ENCODE peak calls at places on chromosome 20, in seven cellular contexts. Q is IMR-90, H is neuronal stem cell, N is H9, B is H1, U is mesenchymal stem cell, W is trophoblast cell. G is an unnamed sample.

GRCh38 chr20:13029687-13030510 is 21.1 kb downstream of the SPTLC3 start:
- DNase-seq in W (peak), B (peak), Q (peak), H (no peak), U (peak), N (peak), G (peak)

GRCh38 chr20:23686046-23686750 is 2.6 kb downstream of the CST4 start:
- DNase-seq in W (no peak), N (peak), B (no peak), U (no peak), H (no peak), Q (no peak), G (no peak)

GRCh38 chr20:17594443-17594842 is 24.6 kb downstream of the DSTN start:
- DNase-seq in N (no peak), W (peak), H (no peak), Q (peak), B (no peak), U (peak), G (peak)

GRCh38 chr20:54565255-54565654 is 89.9 kb downstream of the DOK5 start:
- DNase-seq in H (no peak), Q (no peak), B (no peak), N (no peak), W (no peak), U (no peak), G (no peak)

GRCh38 chr20:62437985-62438384 is 10.6 kb upstream of the RBBP8NL start:
- DNase-seq in Q (no peak), W (no peak), U (no peak), N (no peak), H (no peak), B (no peak), G (no peak)

GRCh38 chr20:44196278-44196677 is 9.3 kb upstream of the JPH2 start:
- DNase-seq in Q (no peak), B (no peak), W (no peak), H (no peak), U (no peak), N (no peak), G (no peak)

GRCh38 chr20:38840053-38840893 is 34.8 kb downstream of the PPP1R16B start:
- DNase-seq in B (no peak), H (no peak), Q (no peak), N (no peak), U (no peak), W (no peak), G (no peak)

GRCh38 chr20:63009044-63009961 is 2.5 kb upstream of the BHLHE23 start:
- DNase-seq in N (peak), Q (peak), B (no peak), H (peak), W (peak), U (peak), G (peak)

GRCh38 chr20:63968928-63969760 is 586 bp downstream of the ZNF512B start:
- DNase-seq in W (no peak), Q (no peak), U (no peak), H (no peak), N (peak), B (no peak), G (no peak)

GRCh38 chr20:43459022-43459942 is 1.6 kb downstream of the SRSF6 start:
- DNase-seq in U (peak), N (no peak), W (no peak), B (no peak), H (peak), Q (peak), G (peak)

GRCh38 chr20:24837721-24838456 is 111.2 kb upstream of the CST7 start:
- DNase-seq in B (no peak), H (no peak), N (peak), U (peak), W (no peak), Q (peak), G (no peak)

GRCh38 chr20:23078351-23078993 is 7.7 kb downstream of the CD93 start:
- DNase-seq in Q (no peak), W (no peak), H (no peak), N (no peak), B (no peak), U (peak), G (no peak)

GRCh38 chr20:20603339-20603990 is 109.0 kb downstream of the RALGAPA2 start:
- DNase-seq in H (no peak), W (peak), N (no peak), Q (no peak), U (no peak), B (no peak), G (no peak)

GRCh38 chr20:57738484-57738883 is 28.7 kb upstream of the PMEPA1 start:
- DNase-seq in W (no peak), H (no peak), N (no peak), Q (no peak), U (no peak), B (no peak), G (no peak)

GRCh38 chr20:15930324-15931305 is 642.6 kb downstream of the KIF16B start:
- DNase-seq in Q (peak), N (no peak), U (peak), H (peak), W (peak), B (no peak), G (peak)

GRCh38 chr20:44457016-44457415 is 18.7 kb upstream of the TTPAL start:
- DNase-seq in U (no peak), H (no peak), B (no peak), Q (no peak), N (no peak), W (no peak), G (no peak)

GRCh38 chr20:37519508-37520416 is 1.3 kb upstream of the NNAT start:
- DNase-seq in B (no peak), N (no peak), Q (no peak), W (no peak), U (peak), H (no peak), G (peak)

GRCh38 chr20:36574278-36575065 is 1.1 kb downstream of the TGIF2 start:
- DNase-seq in B (no peak), Q (peak), W (peak), H (peak), N (peak), U (peak), G (peak)

GRCh38 chr20:39021748-39022147 is 59.6 kb downstream of the DHX35 start:
- DNase-seq in U (no peak), W (no peak), N (no peak), Q (no peak), H (no peak), B (no peak), G (no peak)

GRCh38 chr20:36856691-36857635 is 19.0 kb upstream of the TLDC2 start:
- DNase-seq in W (no peak), B (no peak), U (peak), N (no peak), Q (peak), H (no peak), G (no peak)

GRCh38 chr20:774680-775057 is 6.4 kb upstream of the SLC52A3 start:
- DNase-seq in B (no peak), H (no peak), U (no peak), Q (no peak), N (no peak), W (no peak), G (no peak)

GRCh38 chr20:33167859-33168258 is at the start of gene BPIFA2:
- DNase-seq in B (no peak), H (no peak), N (no peak), Q (no peak), U (no peak), W (no peak), G (no peak)

GRCh38 chr20:61953037-61953788 is 112.5 kb downstream of the TAF4 start:
- DNase-seq in Q (no peak), W (no peak), N (no peak), U (no peak), H (no peak), B (no peak), G (no peak)

GRCh38 chr20:54515788-54516324 is 40.5 kb downstream of the DOK5 start:
- DNase-seq in H (no peak), U (no peak), Q (peak), N (no peak), B (no peak), W (no peak), G (no peak)

GRCh38 chr20:8693709-8694108 is 375.2 kb upstream of the PLCB4 start:
- DNase-seq in N (no peak), W (peak), H (no peak), U (peak), Q (peak), B (no peak), G (no peak)

GRCh38 chr20:21628800-21629199 is 76.7 kb upstream of the PAX1 start:
- DNase-seq in H (no peak), U (no peak), Q (no peak), B (no peak), W (no peak), N (no peak), G (no peak)

GRCh38 chr20:21632031-21632430 is 73.4 kb upstream of the PAX1 start:
- DNase-seq in N (no peak), W (no peak), Q (no peak), B (no peak), H (no peak), U (no peak), G (no peak)

GRCh38 chr20:21633829-21634228 is 71.6 kb upstream of the PAX1 start:
- DNase-seq in N (no peak), B (no peak), H (no peak), U (no peak), Q (no peak), W (no peak), G (no peak)

DNA sequence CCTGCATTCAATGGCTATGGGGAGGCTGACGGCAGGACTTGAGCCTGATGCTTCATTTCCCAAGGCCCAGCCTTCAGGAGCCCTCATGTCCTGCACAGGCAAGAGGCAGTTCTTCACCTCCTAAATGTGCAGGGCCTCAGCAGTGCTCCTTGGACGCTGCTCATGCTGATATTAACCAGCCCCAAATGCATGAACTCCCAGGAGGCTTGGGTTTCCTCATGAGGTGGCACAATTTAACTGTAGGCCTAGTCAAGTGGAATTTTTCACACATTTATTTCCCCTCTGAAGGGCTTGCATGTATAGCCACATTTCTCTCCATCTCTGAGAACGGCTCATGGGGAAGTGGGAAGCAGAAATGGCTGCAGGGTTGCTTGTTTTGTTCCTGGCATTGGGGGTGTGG is 72.8 kb upstream of the PAX1 start:
- DNase-seq in Q (no peak), N (no peak), U (no peak), H (no peak), B (no peak), W (no peak), G (no peak)
- H2AK5ac ChIP-seq in Q (no peak), N (no peak), U (no peak), H (no peak), B (no peak), W (no peak), G (no peak)

GRCh38 chr20:10276886-10277580 is 58.4 kb downstream of the SNAP25 start:
- DNase-seq in Q (no peak), W (no peak), U (no peak), H (no peak), N (no peak), B (no peak), G (peak)
- H3K9ac ChIP-seq in Q (no peak), W (no peak), U (no peak), H (no peak), N (no peak), B (no peak), G (no peak)

GRCh38 chr20:19411811-19412210 is 199.4 kb downstream of the SLC24A3 start:
- DNase-seq in W (no peak), U (no peak), B (no peak), H (no peak), N (no peak), Q (no peak), G (no peak)
- H2AK5ac ChIP-seq in W (no peak), U (no peak), B (no peak), H (no peak), N (no peak), Q (no peak), G (no peak)

DNA sequence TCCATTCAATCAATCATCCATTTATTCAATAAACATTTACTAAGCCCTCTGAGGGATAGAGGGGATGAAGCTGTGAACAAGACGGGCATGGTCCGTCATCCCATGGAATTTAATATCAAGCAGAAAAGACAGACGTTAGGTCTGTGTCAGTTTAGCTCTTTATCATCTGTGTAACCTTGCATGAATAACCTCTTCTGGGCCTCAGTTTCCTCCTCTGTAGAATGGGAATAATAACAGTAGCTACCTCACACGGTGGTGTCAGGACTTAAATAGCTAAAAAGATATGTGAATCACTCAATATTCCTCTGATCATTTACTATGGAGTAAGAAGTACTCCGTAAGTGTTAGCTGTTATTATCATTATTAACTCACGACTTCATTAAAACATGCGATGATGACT is 21.3 kb downstream of the CDH22 start:
- DNase-seq in B (no peak), U (no peak), W (no peak), Q (no peak), N (no peak), H (no peak), G (no peak)
- H3K9ac ChIP-seq in B (no peak), U (no peak), W (no peak), Q (no peak), N (no peak), H (no peak), G (no peak)

GRCh38 chr20:59611286-59611685 is 6.9 kb downstream of the PHACTR3 start:
- DNase-seq in Q (no peak), B (no peak), W (no peak), H (no peak), N (no peak), U (no peak), G (no peak)

GRCh38 chr20:59620860-59621485 is 16.6 kb downstream of the PHACTR3 start:
- DNase-seq in Q (no peak), W (no peak), N (no peak), U (no peak), B (no peak), H (no peak), G (no peak)

GRCh38 chr20:59618131-59618530 is 13.8 kb downstream of the PHACTR3 start:
- DNase-seq in H (no peak), U (no peak), W (no peak), B (no peak), N (no peak), Q (no peak), G (no peak)

GRCh38 chr20:59614714-59615113 is 10.4 kb downstream of the PHACTR3 start:
- DNase-seq in B (no peak), N (no peak), H (no peak), U (no peak), W (no peak), Q (no peak), G (no peak)

DNA sequence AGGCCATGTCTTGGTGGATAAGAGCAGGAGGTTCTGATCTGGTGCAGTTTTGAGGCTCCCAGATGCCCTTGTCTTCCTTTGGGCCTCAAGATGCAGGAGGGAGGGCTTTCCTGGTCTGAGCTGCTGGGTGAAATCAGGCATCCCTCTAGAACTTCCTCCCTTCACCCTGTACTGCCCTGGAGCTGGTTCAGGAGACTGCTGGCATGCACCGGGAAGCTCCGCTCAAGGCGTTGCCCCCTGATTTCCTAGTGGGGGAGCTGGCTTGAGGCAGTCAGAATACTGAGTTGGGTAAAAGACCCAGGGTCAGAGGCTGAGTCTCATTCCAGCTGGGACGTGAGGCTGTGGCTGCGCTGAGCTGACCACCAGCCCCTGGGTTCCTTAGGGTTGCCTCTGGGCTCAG is 12.0 kb downstream of the PHACTR3 start:
- DNase-seq in B (no peak), W (no peak), N (no peak), Q (no peak), U (no peak), H (no peak), G (no peak)
- H2AK5ac ChIP-seq in B (no peak), W (no peak), N (no peak), Q (no peak), U (no peak), H (no peak), G (no peak)

GRCh38 chr20:51091564-51092195 is 68.8 kb upstream of the KCNG1 start:
- DNase-seq in H (no peak), W (peak), N (no peak), B (no peak), U (no peak), Q (no peak), G (peak)

GRCh38 chr20:51094221-51094620 is 71.3 kb upstream of the KCNG1 start:
- DNase-seq in H (no peak), Q (no peak), N (no peak), W (no peak), B (no peak), U (no peak), G (no peak)

GRCh38 chr20:51093240-51093763 is 70.4 kb upstream of the KCNG1 start:
- DNase-seq in W (peak), U (no peak), Q (no peak), H (no peak), B (no peak), N (no peak), G (peak)

GRCh38 chr20:51089840-51090239 is 66.9 kb upstream of the KCNG1 start:
- DNase-seq in B (no peak), W (no peak), H (no peak), Q (no peak), N (no peak), U (no peak), G (no peak)

DNA sequence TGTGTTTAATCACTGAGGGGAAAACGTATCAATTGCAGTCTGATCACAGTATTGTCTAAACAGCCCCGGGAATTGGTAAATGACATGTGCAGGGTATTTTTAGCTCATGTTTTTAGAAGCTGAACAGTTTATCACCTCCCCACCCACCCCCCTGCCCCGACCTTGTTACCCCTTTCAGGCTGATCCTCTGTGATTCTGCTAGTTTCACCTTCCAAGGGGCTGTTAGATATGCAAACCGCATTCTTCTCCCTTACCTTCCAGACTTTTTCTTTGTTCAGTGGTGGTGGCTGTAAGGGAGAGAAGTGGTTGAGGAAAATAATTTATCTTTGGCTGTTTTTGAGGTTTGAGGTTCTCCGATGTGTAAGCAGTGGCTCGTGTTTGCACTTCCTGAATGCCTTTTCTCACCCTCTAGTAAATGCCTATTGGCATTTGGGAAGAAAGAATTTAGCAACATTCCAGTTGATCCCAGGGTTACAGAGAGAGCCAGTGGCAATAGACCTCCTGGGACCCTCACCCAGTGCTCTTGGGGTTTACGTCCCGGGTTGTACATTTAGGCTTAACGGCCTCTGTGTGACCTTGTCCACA is 69.4 kb upstream of the KCNG1 start:
- DNase-seq in H (no peak), U (peak), Q (no peak), N (no peak), B (no peak), W (no peak), G (peak)
- H3K9ac ChIP-seq in H (no peak), U (no peak), Q (no peak), N (no peak), B (no peak), W (no peak), G (peak)

DNA sequence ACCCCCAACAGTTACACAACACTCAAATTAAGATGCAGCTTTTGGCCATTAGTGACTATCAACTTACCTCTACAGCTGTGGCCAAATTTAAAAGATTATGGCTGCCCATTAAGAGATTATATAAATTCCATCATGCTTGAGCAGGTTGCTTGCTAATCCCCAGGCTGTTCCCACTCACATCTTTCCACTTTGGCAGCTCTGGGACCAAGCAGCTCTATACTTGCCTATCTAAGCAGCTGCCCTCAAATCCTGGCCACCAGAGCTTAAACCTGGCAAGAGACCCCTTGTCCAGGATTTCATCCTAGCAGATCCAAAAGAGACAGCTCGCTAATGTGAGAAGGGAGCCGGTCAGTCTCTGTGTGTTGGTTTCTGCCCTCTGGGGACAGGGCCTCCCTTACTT is 127.9 kb downstream of the SLC23A2 start:
- DNase-seq in W (no peak), N (no peak), Q (no peak), H (no peak), U (no peak), B (no peak), G (no peak)
- H2AK5ac ChIP-seq in W (no peak), N (no peak), Q (no peak), H (no peak), U (no peak), B (no peak), G (no peak)

GRCh38 chr20:1894951-1895673 is at the start of gene SIRPA:
- DNase-seq in H (peak), Q (peak), B (no peak), N (peak), U (peak), W (no peak), G (peak)

GRCh38 chr20:1894471-1894950 is 696 bp upstream of the SIRPA start:
- DNase-seq in Q (peak), U (peak), N (peak), W (peak), B (no peak), H (peak), G (peak)

GRCh38 chr20:1896859-1897258 is 1.7 kb downstream of the SIRPA start:
- DNase-seq in U (no peak), H (no peak), N (no peak), B (no peak), W (no peak), Q (no peak), G (no peak)

GRCh38 chr20:1897486-1897885 is 2.3 kb downstream of the SIRPA start:
- DNase-seq in N (no peak), Q (no peak), H (no peak), W (no peak), B (no peak), U (peak), G (no peak)

GRCh38 chr20:1895674-1896496 is 678 bp downstream of the SIRPA start:
- DNase-seq in Q (no peak), U (peak), N (peak), W (no peak), H (no peak), B (no peak), G (peak)
- H3K9ac ChIP-seq in Q (peak), U (peak), N (no peak), W (peak), H (peak), B (no peak), G (peak)

G was measured in mesendoderm.